ENCODE peak calls at places on chromosomes 4 and X, in six cellular contexts. Z is IMR-90, W is A549, I is body of pancreas, H is tibial nerve, B is right lobe of liver. N is an unnamed sample.

GRCh38 chrX:103584606-103585005 is 709 bp upstream of the TCEAL4 start:
- DNase-seq in H (no peak), B (no peak), I (no peak), W (no peak), Z (no peak), N (no peak)

GRCh38 chr4:41982716-41983115 is 1.2 kb downstream of the DCAF4L1 start:
- DNase-seq in W (no peak), Z (no peak), I (no peak), H (no peak), B (no peak), N (no peak)

GRCh38 chr4:19809989-19810388 is 441.7 kb upstream of the SLIT2 start:
- DNase-seq in B (no peak), H (no peak), Z (no peak), I (no peak), W (no peak), N (no peak)

GRCh38 chr4:103074598-103075434 is 1.7 kb downstream of the SLC9B2 start:
- DNase-seq in W (no peak), B (no peak), H (no peak), I (no peak), Z (peak; percentile 52), N (no peak)

GRCh38 chrX:65644621-65645287 is 22.7 kb upstream of the MSN start:
- DNase-seq in I (peak; percentile 64), W (peak; percentile 67), H (peak; percentile 82), B (peak; percentile 86), Z (peak; percentile 79), N (peak; percentile 73)

GRCh38 chr4:169327951-169328350 is 57.2 kb upstream of the SH3RF1 start:
- DNase-seq in H (no peak), Z (no peak), I (no peak), B (no peak), W (no peak), N (no peak)

GRCh38 chr4:126890994-126891393 is 741.8 kb upstream of the INTU start:
- DNase-seq in W (no peak), B (no peak), I (no peak), Z (peak; percentile 79), H (no peak), N (no peak)

GRCh38 chr4:101282076-101282844 is 65.1 kb downstream of the PPP3CA start:
- DNase-seq in B (no peak), W (no peak), H (no peak), I (no peak), Z (no peak), N (no peak)

GRCh38 chrX:153592966-153593688 is 5.8 kb downstream of the CCNQ start:
- DNase-seq in W (no peak), Z (no peak), H (no peak), I (no peak), B (peak; percentile 56), N (peak; percentile 34)

GRCh38 chr4:122309988-122310626 is 68.7 kb upstream of the ADAD1 start:
- DNase-seq in W (peak; percentile 3), Z (peak; percentile 18), B (no peak), H (no peak), I (no peak), N (no peak)

GRCh38 chrX:66163849-66164401 is at the start of gene HEPH:
- DNase-seq in B (no peak), Z (peak; percentile 34), I (no peak), H (no peak), W (no peak), N (peak; percentile 15)

GRCh38 chrX:45479835-45480422 is 279.3 kb upstream of the DIPK2B start:
- DNase-seq in W (peak; percentile 55), H (no peak), B (no peak), Z (peak; percentile 91), I (no peak), N (no peak)

GRCh38 chrX:103730746-103731508 is 20.2 kb downstream of the TMEM31 start:
- DNase-seq in H (peak; percentile 6), Z (peak; percentile 86), B (no peak), W (no peak), I (no peak), N (no peak)

GRCh38 chr4:187309456-187309855 is 585.8 kb upstream of the FAT1 start:
- DNase-seq in I (no peak), Z (peak; percentile 69), H (no peak), W (no peak), B (no peak), N (no peak)

GRCh38 chr4:52952540-52952939 is 90.4 kb downstream of the RASL11B start:
- DNase-seq in Z (no peak), I (no peak), B (no peak), W (no peak), H (no peak), N (no peak)

GRCh38 chr4:176653406-176654220 is 139.1 kb downstream of the VEGFC start:
- DNase-seq in W (no peak), Z (peak; percentile 31), B (no peak), I (no peak), H (no peak), N (no peak)

GRCh38 chrX:30530591-30530990 is 47.0 kb downstream of the TASL start:
- DNase-seq in W (no peak), I (no peak), B (no peak), H (no peak), Z (peak; percentile 60), N (no peak)

GRCh38 chr4:105963461-105964400 is 68.5 kb downstream of the NPNT start:
- DNase-seq in W (no peak), B (no peak), H (no peak), I (no peak), Z (no peak), N (no peak)

GRCh38 chr4:3674479-3674851 is 91.7 kb upstream of the ADRA2C start:
- DNase-seq in I (no peak), B (peak; percentile 51), Z (no peak), H (no peak), W (no peak), N (peak; percentile 28)

GRCh38 chr4:57064811-57065711 is 45.1 kb downstream of the IGFBP7 start:
- DNase-seq in B (no peak), I (peak; percentile 32), Z (peak; percentile 98), W (peak; percentile 41), H (peak; percentile 55), N (peak; percentile 78)

GRCh38 chrX:153649915-153650782 is 3.1 kb downstream of the DUSP9 start:
- DNase-seq in B (peak; percentile 44), I (no peak), Z (no peak), H (no peak), W (no peak), N (no peak)

GRCh38 chr4:4762909-4763814 is 96.3 kb upstream of the MSX1 start:
- DNase-seq in W (peak; percentile 8), I (no peak), Z (peak; percentile 59), H (no peak), B (no peak), N (no peak)

GRCh38 chr4:105329081-105329480 is 144.8 kb downstream of the PPA2 start:
- DNase-seq in W (no peak), B (no peak), Z (no peak), I (no peak), H (no peak), N (no peak)

GRCh38 chrX:30653415-30654131 is at the start of gene GK:
- DNase-seq in B (no peak), H (no peak), Z (peak; percentile 12), I (no peak), W (no peak), N (no peak)

DNA sequence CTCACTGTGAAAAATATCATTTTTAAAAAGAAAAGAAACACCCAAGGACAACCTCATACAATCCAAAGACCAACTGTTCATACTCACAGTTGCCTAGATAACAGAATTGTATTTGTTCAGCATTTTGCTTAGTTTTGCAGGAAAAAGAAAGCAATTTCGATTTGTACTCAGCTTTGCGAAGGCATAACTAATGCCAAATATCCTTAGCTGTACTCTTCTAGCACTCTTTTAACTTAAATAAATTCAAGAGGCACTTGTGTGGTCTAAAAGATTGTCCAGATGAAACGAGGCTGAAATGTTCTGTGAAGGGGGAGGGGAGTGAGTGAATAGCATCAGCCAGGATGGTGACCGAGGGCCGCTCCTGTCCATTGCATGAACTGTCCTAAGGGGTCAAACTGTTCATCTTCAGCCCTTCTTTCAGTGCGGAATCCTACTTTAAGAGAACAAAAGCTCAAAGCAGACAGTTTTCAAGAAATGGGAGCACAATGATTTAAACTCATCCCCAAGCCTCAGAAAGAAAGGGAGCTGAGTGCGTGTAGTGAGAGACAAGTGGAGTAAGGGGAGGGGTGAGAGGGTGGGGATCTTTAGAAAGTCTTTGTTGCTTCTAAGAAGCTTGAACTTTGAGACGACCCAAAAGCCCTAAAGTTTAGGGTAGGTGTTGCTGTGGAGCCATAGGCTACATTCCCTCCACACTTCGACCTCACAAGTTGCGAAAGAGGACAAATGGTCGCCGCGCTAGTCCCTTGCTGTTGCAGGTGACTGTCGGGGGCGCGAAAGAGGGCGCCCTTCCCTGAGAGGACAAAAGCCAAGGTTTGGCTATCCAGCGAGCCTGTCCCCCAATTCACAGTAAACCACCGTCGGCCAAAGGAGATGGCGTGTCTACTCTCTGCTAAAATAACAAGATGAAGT is 4.0 kb upstream of the NEUROG2 start:
- DNase-seq in W (no peak), I (no peak), Z (no peak), B (no peak), H (no peak), N (no peak)
- TF ChIP-seq POLR2A in W (no peak), I (no peak), Z (no peak), B (no peak), H (no peak), N (no peak)

DNA sequence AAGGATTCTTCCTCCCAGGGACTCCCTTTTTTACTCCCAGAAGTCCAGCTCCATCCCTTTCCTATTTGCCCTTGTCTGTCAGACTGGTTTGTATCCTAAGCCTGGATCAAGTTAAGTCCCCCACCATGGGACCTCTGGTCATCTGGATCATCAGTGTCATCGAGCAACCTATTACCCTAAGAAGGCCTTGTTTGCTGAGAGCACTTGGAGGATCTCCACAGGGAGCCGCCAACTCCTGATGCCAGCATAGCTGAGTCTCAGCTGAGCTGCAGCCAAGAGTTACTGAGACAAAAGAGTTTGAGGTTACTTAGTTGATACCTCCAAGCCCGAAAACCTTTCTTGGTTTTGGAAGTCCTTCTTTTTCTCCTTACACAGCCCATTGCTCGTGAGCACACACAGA is 10.1 kb upstream of the DAPP1 start:
- DNase-seq in H (no peak), I (no peak), W (no peak), Z (no peak), B (no peak), N (no peak)
- TF ChIP-seq POLR2A in H (no peak), I (no peak), W (no peak), Z (no peak), B (no peak), N (no peak)

GRCh38 chrX:70605352-70605751 is 160.7 kb downstream of the DLG3 start:
- DNase-seq in B (no peak), Z (no peak), I (no peak), W (no peak), H (no peak), N (no peak)
- TF ChIP-seq POLR2A in B (no peak), Z (no peak), I (no peak), W (no peak), H (no peak), N (no peak)

DNA sequence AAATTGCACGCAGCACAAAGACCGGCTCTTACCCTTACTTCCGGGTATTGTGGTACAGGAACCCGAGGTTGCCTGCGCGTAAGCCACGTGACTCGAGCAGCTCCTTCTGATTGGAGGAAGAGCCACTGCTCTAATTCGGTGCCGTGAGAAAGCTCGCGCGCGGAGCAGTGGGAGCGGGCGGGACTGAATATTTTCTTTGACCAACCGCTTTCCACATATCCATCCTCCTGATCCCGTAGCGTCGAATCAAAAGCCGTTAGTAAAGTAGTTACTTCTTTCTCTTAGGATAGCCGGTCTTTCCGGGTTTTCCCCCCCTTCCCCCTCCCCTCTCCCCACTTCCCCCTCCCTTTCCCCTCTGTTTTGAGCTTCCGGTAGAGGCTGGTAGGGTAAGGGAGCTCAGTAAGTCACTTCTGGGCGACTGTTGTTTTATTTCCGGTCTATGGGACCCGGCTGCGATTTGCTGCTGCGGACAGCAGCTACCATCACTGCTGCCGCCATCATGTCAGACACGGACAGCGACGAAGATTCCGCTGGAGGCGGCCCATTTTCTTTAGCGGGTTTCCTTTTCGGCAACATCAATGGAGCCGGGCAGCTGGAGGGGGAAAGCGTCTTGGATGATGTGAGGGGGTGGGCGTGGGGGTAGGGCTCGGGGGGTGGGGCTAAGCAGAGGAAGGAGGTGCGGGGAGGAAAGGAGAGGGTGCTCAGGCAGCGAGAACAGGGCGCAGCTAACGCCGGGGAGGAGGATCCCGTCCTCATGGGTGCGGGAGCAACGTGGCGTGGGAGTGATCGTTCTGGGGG is at the start of gene TAF1:
- DNase-seq in Z (peak; percentile 97), H (peak; percentile 89), B (peak; percentile 95), I (peak; percentile 92), W (peak; percentile 97), N (peak; percentile 96)
- TF ChIP-seq POLR2A in Z (peak; percentile 68), H (no peak), B (peak; percentile 87), I (peak; percentile 95), W (peak; percentile 82), N (peak; percentile 7)

N was measured in testis.